ENCODE peak calls at places on chromosome 14, in eight cellular contexts. One of them, this sample, is unnamed.

GRCh38 chr14:90382491-90383125 is 14.2 kb upstream of the CALM1 start:
- DNase-seq in anterior cingulate cortex: peak
- DNase-seq in H9: no peak
- DNase-seq in activated CD4-positive, CD25-positive, alpha-beta regulatory T cell: peak
- DNase-seq in fibroblast of the aortic adventitia: peak
- DNase-seq in stimulated activated naive B cell treated with anti-CD40 and anti-IgM and Interleukin-4, amounts not matched to agents 10 μg/mL and 1 μg/mL and 100 μg/mL, for 72 hours: no peak
- DNase-seq in AG04449: no peak
- DNase-seq in lung microvascular endothelial cell: peak
- DNase-seq in this sample: no peak

GRCh38 chr14:100955201-100955600 is 51.7 kb upstream of the RTL1 start:
- DNase-seq in anterior cingulate cortex: no peak
- DNase-seq in H9: no peak
- DNase-seq in activated CD4-positive, CD25-positive, alpha-beta regulatory T cell: no peak
- DNase-seq in fibroblast of the aortic adventitia: peak
- DNase-seq in stimulated activated naive B cell treated with anti-CD40 and anti-IgM and Interleukin-4, amounts not matched to agents 10 μg/mL and 1 μg/mL and 100 μg/mL, for 72 hours: no peak
- DNase-seq in AG04449: no peak
- DNase-seq in lung microvascular endothelial cell: no peak
- DNase-seq in this sample: no peak

GRCh38 chr14:86532219-86532618 is 1002.3 kb downstream of the FLRT2 start:
- DNase-seq in anterior cingulate cortex: no peak
- DNase-seq in H9: no peak
- DNase-seq in activated CD4-positive, CD25-positive, alpha-beta regulatory T cell: no peak
- DNase-seq in fibroblast of the aortic adventitia: peak
- DNase-seq in stimulated activated naive B cell treated with anti-CD40 and anti-IgM and Interleukin-4, amounts not matched to agents 10 μg/mL and 1 μg/mL and 100 μg/mL, for 72 hours: no peak
- DNase-seq in AG04449: no peak
- DNase-seq in lung microvascular endothelial cell: no peak
- DNase-seq in this sample: no peak

GRCh38 chr14:37985826-37986470 is 221.8 kb upstream of the SSTR1 start:
- DNase-seq in anterior cingulate cortex: no peak
- DNase-seq in H9: peak
- DNase-seq in activated CD4-positive, CD25-positive, alpha-beta regulatory T cell: no peak
- DNase-seq in fibroblast of the aortic adventitia: peak
- DNase-seq in stimulated activated naive B cell treated with anti-CD40 and anti-IgM and Interleukin-4, amounts not matched to agents 10 μg/mL and 1 μg/mL and 100 μg/mL, for 72 hours: no peak
- DNase-seq in AG04449: no peak
- DNase-seq in lung microvascular endothelial cell: peak
- DNase-seq in this sample: peak

GRCh38 chr14:99081880-99082279 is 190.1 kb downstream of the BCL11B start:
- DNase-seq in anterior cingulate cortex: no peak
- DNase-seq in H9: peak
- DNase-seq in activated CD4-positive, CD25-positive, alpha-beta regulatory T cell: no peak
- DNase-seq in fibroblast of the aortic adventitia: no peak
- DNase-seq in stimulated activated naive B cell treated with anti-CD40 and anti-IgM and Interleukin-4, amounts not matched to agents 10 μg/mL and 1 μg/mL and 100 μg/mL, for 72 hours: no peak
- DNase-seq in AG04449: no peak
- DNase-seq in lung microvascular endothelial cell: no peak
- DNase-seq in this sample: no peak

GRCh38 chr14:53186532-53186931 is 33.4 kb upstream of the DDHD1 start:
- DNase-seq in anterior cingulate cortex: no peak
- DNase-seq in H9: no peak
- DNase-seq in activated CD4-positive, CD25-positive, alpha-beta regulatory T cell: no peak
- DNase-seq in fibroblast of the aortic adventitia: no peak
- DNase-seq in stimulated activated naive B cell treated with anti-CD40 and anti-IgM and Interleukin-4, amounts not matched to agents 10 μg/mL and 1 μg/mL and 100 μg/mL, for 72 hours: no peak
- DNase-seq in AG04449: no peak
- DNase-seq in lung microvascular endothelial cell: no peak
- DNase-seq in this sample: no peak

GRCh38 chr14:77714926-77715325 is 7.0 kb downstream of the SLIRP start:
- DNase-seq in anterior cingulate cortex: no peak
- DNase-seq in H9: no peak
- DNase-seq in activated CD4-positive, CD25-positive, alpha-beta regulatory T cell: no peak
- DNase-seq in fibroblast of the aortic adventitia: no peak
- DNase-seq in stimulated activated naive B cell treated with anti-CD40 and anti-IgM and Interleukin-4, amounts not matched to agents 10 μg/mL and 1 μg/mL and 100 μg/mL, for 72 hours: no peak
- DNase-seq in AG04449: no peak
- DNase-seq in lung microvascular endothelial cell: no peak
- DNase-seq in this sample: no peak

GRCh38 chr14:50615566-50615965 is 52.5 kb downstream of the SAV1 start:
- DNase-seq in anterior cingulate cortex: no peak
- DNase-seq in H9: no peak
- DNase-seq in activated CD4-positive, CD25-positive, alpha-beta regulatory T cell: no peak
- DNase-seq in fibroblast of the aortic adventitia: no peak
- DNase-seq in stimulated activated naive B cell treated with anti-CD40 and anti-IgM and Interleukin-4, amounts not matched to agents 10 μg/mL and 1 μg/mL and 100 μg/mL, for 72 hours: no peak
- DNase-seq in AG04449: no peak
- DNase-seq in lung microvascular endothelial cell: no peak
- DNase-seq in this sample: no peak

GRCh38 chr14:74589291-74589879 is 22.7 kb downstream of the LTBP2 start:
- DNase-seq in anterior cingulate cortex: no peak
- DNase-seq in H9: no peak
- DNase-seq in activated CD4-positive, CD25-positive, alpha-beta regulatory T cell: no peak
- DNase-seq in fibroblast of the aortic adventitia: no peak
- DNase-seq in stimulated activated naive B cell treated with anti-CD40 and anti-IgM and Interleukin-4, amounts not matched to agents 10 μg/mL and 1 μg/mL and 100 μg/mL, for 72 hours: no peak
- DNase-seq in AG04449: no peak
- DNase-seq in lung microvascular endothelial cell: no peak
- DNase-seq in this sample: no peak

GRCh38 chr14:50230601-50231474 is 540 bp downstream of the SOS2 start:
- DNase-seq in anterior cingulate cortex: peak
- DNase-seq in H9: peak
- DNase-seq in activated CD4-positive, CD25-positive, alpha-beta regulatory T cell: peak
- DNase-seq in fibroblast of the aortic adventitia: peak
- DNase-seq in stimulated activated naive B cell treated with anti-CD40 and anti-IgM and Interleukin-4, amounts not matched to agents 10 μg/mL and 1 μg/mL and 100 μg/mL, for 72 hours: peak
- DNase-seq in AG04449: no peak
- DNase-seq in lung microvascular endothelial cell: peak
- DNase-seq in this sample: no peak

This sample was measured in glomerular endothelial cell.